ENCODE peak calls at places on chromosomes 12 and 14, in five cellular contexts. One of them, this sample, is unnamed.

GRCh38 chr12:72272731-72273498 is 745 bp downstream of the TRHDE start:
- DNase-seq in RWPE1: no peak
- DNase-seq in GM13976: peak; percentile 32
- DNase-seq in AG09309: no peak
- DNase-seq in uterus: peak; percentile 19
- DNase-seq in this sample: peak; percentile 22

GRCh38 chr14:89773644-89774316 is 180.8 kb downstream of the EFCAB11 start:
- DNase-seq in GM13976: peak; percentile 55
- DNase-seq in RWPE1: peak; percentile 34
- DNase-seq in uterus: no peak
- DNase-seq in AG09309: no peak
- DNase-seq in this sample: peak; percentile 56

GRCh38 chr12:76035045-76035444 is 3.5 kb upstream of the PHLDA1 start:
- DNase-seq in RWPE1: no peak
- DNase-seq in GM13976: no peak
- DNase-seq in uterus: no peak
- DNase-seq in AG09309: no peak
- DNase-seq in this sample: no peak

GRCh38 chr12:128266559-128267245 is at the start of gene TMEM132C:
- DNase-seq in GM13976: peak; percentile 20
- DNase-seq in uterus: no peak
- DNase-seq in AG09309: no peak
- DNase-seq in RWPE1: no peak
- DNase-seq in this sample: no peak

GRCh38 chr14:84579292-84579691 is 950.7 kb upstream of the FLRT2 start:
- DNase-seq in AG09309: no peak
- DNase-seq in GM13976: no peak
- DNase-seq in uterus: no peak
- DNase-seq in RWPE1: no peak
- DNase-seq in this sample: no peak

GRCh38 chr14:24123465-24124417 is 6.7 kb upstream of the FITM1 start:
- DNase-seq in AG09309: no peak
- DNase-seq in RWPE1: no peak
- DNase-seq in GM13976: peak; percentile 53
- DNase-seq in uterus: no peak
- DNase-seq in this sample: peak; percentile 45

GRCh38 chr14:62077676-62078261 is 315.5 kb downstream of the SNAPC1 start:
- DNase-seq in uterus: no peak
- DNase-seq in RWPE1: no peak
- DNase-seq in GM13976: no peak
- DNase-seq in AG09309: no peak
- DNase-seq in this sample: no peak

GRCh38 chr12:8609061-8609570 is 3.5 kb downstream of the AICDA start:
- DNase-seq in GM13976: peak; percentile 53
- DNase-seq in AG09309: peak; percentile 23
- DNase-seq in RWPE1: peak; percentile 54
- DNase-seq in uterus: no peak
- DNase-seq in this sample: no peak

GRCh38 chr14:101762530-101763101 is 1.1 kb downstream of the PPP2R5C start:
- DNase-seq in uterus: no peak
- DNase-seq in RWPE1: no peak
- DNase-seq in AG09309: no peak
- DNase-seq in GM13976: no peak
- DNase-seq in this sample: no peak

GRCh38 chr12:7747196-7747595 is at the start of gene CLEC4C:
- DNase-seq in uterus: no peak
- DNase-seq in GM13976: no peak
- DNase-seq in RWPE1: no peak
- DNase-seq in AG09309: no peak
- DNase-seq in this sample: no peak

GRCh38 chr14:77991128-77991772 is 178.9 kb upstream of the NRXN3 start:
- DNase-seq in GM13976: no peak
- DNase-seq in AG09309: no peak
- DNase-seq in uterus: no peak
- DNase-seq in RWPE1: no peak
- DNase-seq in this sample: no peak

GRCh38 chr12:80033457-80033856 is 65.9 kb upstream of the OTOGL start:
- DNase-seq in RWPE1: peak; percentile 27
- DNase-seq in AG09309: peak; percentile 62
- DNase-seq in uterus: peak; percentile 55
- DNase-seq in GM13976: no peak
- DNase-seq in this sample: no peak

GRCh38 chr14:99564256-99564902 is 39.6 kb downstream of the CCDC85C start:
- DNase-seq in AG09309: no peak
- DNase-seq in uterus: peak; percentile 89
- DNase-seq in GM13976: no peak
- DNase-seq in RWPE1: no peak
- DNase-seq in this sample: no peak

GRCh38 chr12:120242971-120243699 is 22.4 kb downstream of the PXN start:
- DNase-seq in RWPE1: no peak
- DNase-seq in AG09309: no peak
- DNase-seq in GM13976: no peak
- DNase-seq in uterus: no peak
- DNase-seq in this sample: no peak

GRCh38 chr12:83573676-83574075 is 887.0 kb downstream of the TMTC2 start:
- DNase-seq in AG09309: peak; percentile 4
- DNase-seq in uterus: no peak
- DNase-seq in GM13976: no peak
- DNase-seq in RWPE1: peak; percentile 46
- DNase-seq in this sample: no peak

GRCh38 chr12:66453837-66454236 is 151.5 kb downstream of the HELB start:
- DNase-seq in AG09309: no peak
- DNase-seq in RWPE1: no peak
- DNase-seq in uterus: no peak
- DNase-seq in GM13976: no peak
- DNase-seq in this sample: no peak

GRCh38 chr12:122349078-122349477 is 73.4 kb downstream of the CLIP1 start:
- DNase-seq in uterus: no peak
- DNase-seq in GM13976: no peak
- DNase-seq in AG09309: no peak
- DNase-seq in RWPE1: no peak
- DNase-seq in this sample: no peak

GRCh38 chr14:43706901-43707300 is 800.2 kb downstream of the FSCB start:
- DNase-seq in RWPE1: no peak
- DNase-seq in uterus: no peak
- DNase-seq in GM13976: no peak
- DNase-seq in AG09309: peak; percentile 4
- DNase-seq in this sample: no peak

GRCh38 chr12:55874465-55874864 is 31.7 kb upstream of the MMP19 start:
- DNase-seq in AG09309: no peak
- DNase-seq in GM13976: no peak
- DNase-seq in RWPE1: no peak
- DNase-seq in uterus: no peak
- DNase-seq in this sample: no peak

GRCh38 chr14:25658988-25659387 is 609.0 kb upstream of the STXBP6 start:
- DNase-seq in uterus: no peak
- DNase-seq in RWPE1: no peak
- DNase-seq in GM13976: no peak
- DNase-seq in AG09309: no peak
- DNase-seq in this sample: no peak

GRCh38 chr12:65602579-65603295 is 221.5 kb upstream of the HMGA2 start:
- DNase-seq in GM13976: peak; percentile 51
- DNase-seq in AG09309: peak; percentile 79
- DNase-seq in RWPE1: peak; percentile 96
- DNase-seq in uterus: peak; percentile 62
- DNase-seq in this sample: peak; percentile 44

GRCh38 chr12:62291888-62292760 is 31.9 kb downstream of the USP15 start:
- DNase-seq in uterus: no peak
- DNase-seq in RWPE1: peak; percentile 18
- DNase-seq in GM13976: no peak
- DNase-seq in AG09309: no peak
- DNase-seq in this sample: no peak

DNA sequence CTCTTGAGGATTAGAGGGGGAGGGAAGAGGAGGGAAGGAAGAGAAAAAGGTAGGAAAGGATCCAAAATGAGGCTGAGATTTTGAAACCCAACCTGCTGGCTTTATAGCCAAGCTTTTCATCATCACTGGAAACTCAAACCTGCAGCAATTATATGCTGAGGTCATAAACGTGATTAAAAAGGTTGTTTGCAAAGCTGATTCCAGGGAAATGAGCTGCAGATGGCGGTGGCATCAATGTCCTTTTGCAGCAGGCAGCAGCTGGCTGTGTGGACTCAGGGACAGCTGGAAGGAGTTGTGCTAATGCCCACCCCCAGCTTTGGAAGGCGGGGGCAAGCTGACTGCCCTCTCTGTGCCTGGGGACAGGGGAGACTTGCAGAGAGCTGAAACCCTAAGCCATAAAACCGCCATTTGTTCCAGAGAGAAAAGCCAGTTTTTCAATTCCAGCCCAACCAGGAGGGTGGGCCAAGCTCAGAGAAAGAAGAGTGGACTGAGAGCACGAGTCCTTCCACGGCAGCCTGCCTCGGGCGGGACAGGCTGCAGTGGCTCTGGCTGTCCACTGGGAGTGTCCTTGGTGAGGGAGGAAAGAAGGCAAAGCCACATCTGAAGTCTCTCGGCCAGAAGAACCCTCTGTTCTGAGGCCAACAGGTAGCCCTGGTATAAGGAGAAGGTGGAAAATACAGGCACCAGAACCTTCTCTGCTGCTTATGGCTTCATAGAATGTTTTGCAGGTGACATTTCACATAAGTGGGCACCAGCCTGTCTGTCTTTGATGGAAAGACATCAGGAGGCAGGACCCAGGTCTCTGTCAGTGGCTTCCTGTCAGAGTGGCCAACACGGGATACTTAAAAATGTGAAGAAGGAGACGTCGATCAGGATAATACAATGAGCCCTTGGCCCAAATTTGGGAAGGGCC is 90.7 kb downstream of the SINHCAF start:
- DNase-seq in uterus: no peak
- DNase-seq in GM13976: no peak
- DNase-seq in RWPE1: peak; percentile 18
- DNase-seq in AG09309: no peak
- DNase-seq in this sample: no peak
- TF ChIP-seq CTCF in uterus: peak; percentile 44
- TF ChIP-seq CTCF in GM13976: no peak
- TF ChIP-seq CTCF in RWPE1: peak; percentile 44
- TF ChIP-seq CTCF in AG09309: peak; percentile 54
- TF ChIP-seq CTCF in this sample: no peak

GRCh38 chr12:126706300-126706699 is 1560.7 kb upstream of the TMEM132C start:
- DNase-seq in GM13976: no peak
- DNase-seq in AG09309: no peak
- DNase-seq in uterus: no peak
- DNase-seq in RWPE1: no peak
- DNase-seq in this sample: no peak

GRCh38 chr12:126700115-126700514 is 1566.9 kb upstream of the TMEM132C start:
- DNase-seq in uterus: no peak
- DNase-seq in GM13976: no peak
- DNase-seq in AG09309: no peak
- DNase-seq in RWPE1: no peak
- DNase-seq in this sample: no peak

GRCh38 chr12:126708492-126708896 is 1558.5 kb upstream of the TMEM132C start:
- DNase-seq in uterus: no peak
- DNase-seq in RWPE1: no peak
- DNase-seq in AG09309: peak; percentile 76
- DNase-seq in GM13976: no peak
- DNase-seq in this sample: no peak

GRCh38 chr12:126704609-126705008 is 1562.4 kb upstream of the TMEM132C start:
- DNase-seq in RWPE1: no peak
- DNase-seq in GM13976: no peak
- DNase-seq in AG09309: no peak
- DNase-seq in uterus: no peak
- DNase-seq in this sample: no peak
- TF ChIP-seq CTCF in RWPE1: no peak
- TF ChIP-seq CTCF in GM13976: no peak
- TF ChIP-seq CTCF in AG09309: peak; percentile 22
- TF ChIP-seq CTCF in uterus: no peak
- TF ChIP-seq CTCF in this sample: no peak

DNA sequence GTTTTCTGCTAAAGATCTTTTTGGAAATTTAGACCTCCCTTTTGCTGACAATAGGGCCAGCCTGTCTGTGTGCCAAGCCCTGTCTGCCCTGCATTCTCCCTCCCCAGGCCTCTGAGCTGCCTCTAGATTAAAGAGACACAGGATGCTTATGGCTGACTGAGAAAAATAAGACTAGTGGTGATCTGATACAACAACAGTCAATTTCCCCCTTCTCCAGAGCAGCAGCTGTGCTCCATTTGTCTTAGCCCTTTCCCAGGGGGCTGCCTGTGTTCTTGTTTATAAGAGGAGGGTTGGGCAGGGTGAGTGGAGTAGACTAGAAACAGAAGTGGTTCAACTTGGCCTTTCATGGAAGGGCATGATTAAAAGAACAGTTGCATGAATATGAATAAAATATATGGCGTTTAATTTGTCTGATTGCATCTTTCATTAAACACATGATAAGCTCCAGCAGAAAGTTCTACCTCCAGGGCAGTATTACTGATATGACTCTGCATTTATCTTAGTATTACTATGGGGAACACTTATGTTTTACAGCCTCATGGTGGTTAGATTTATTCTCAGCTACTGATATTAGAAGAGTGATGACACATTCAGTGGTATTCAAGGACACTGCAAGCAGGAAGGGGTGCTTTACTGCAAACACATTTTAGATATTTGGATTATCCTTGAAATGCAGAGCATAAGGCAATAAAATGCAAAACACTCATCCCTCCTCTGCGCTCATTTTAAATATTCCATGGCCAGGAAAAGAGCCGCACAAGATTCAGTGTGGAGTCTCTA is 150.1 kb upstream of the CLEC14A start:
- DNase-seq in RWPE1: no peak
- DNase-seq in AG09309: peak; percentile 84
- DNase-seq in GM13976: no peak
- DNase-seq in uterus: no peak
- DNase-seq in this sample: no peak
- TF ChIP-seq CTCF in RWPE1: no peak
- TF ChIP-seq CTCF in AG09309: peak; percentile 35
- TF ChIP-seq CTCF in GM13976: no peak
- TF ChIP-seq CTCF in uterus: no peak
- TF ChIP-seq CTCF in this sample: no peak

GRCh38 chr14:104596927-104597351 is 7.6 kb downstream of the TMEM179 start:
- DNase-seq in AG09309: no peak
- DNase-seq in uterus: no peak
- DNase-seq in RWPE1: no peak
- DNase-seq in GM13976: no peak
- DNase-seq in this sample: no peak
- TF ChIP-seq CTCF in AG09309: no peak
- TF ChIP-seq CTCF in uterus: no peak
- TF ChIP-seq CTCF in RWPE1: no peak
- TF ChIP-seq CTCF in GM13976: no peak
- TF ChIP-seq CTCF in this sample: no peak

This sample was measured in GM10248.